ENCODE peak calls at places on chromosomes 12 and 14, in nine cellular contexts. N is heart right ventricle, P is cardiac fibroblast, R is body of pancreas, Z is cardiac muscle cell, D is choroid plexus epithelial cell, W is upper lobe of left lung, F is lower lobe of right lung, Q is thoracic aorta. V is an unnamed sample.

GRCh38 chr12:11729008-11729407 is 79.5 kb downstream of the ETV6 start:
- DNase-seq in N (no peak), P (no peak), R (peak; percentile 90), Z (no peak), D (no peak), W (no peak), F (no peak), Q (no peak), V (no peak)

GRCh38 chr12:93978553-93978952 is 169.8 kb upstream of the PLXNC1 start:
- DNase-seq in N (no peak), P (peak; percentile 87), R (no peak), Z (peak; percentile 92), D (peak; percentile 88), W (no peak), F (no peak), Q (no peak), V (peak; percentile 61)

GRCh38 chr12:45208604-45209487 is 7.0 kb upstream of the ANO6 start:
- DNase-seq in N (no peak), P (peak; percentile 83), R (no peak), Z (peak; percentile 61), D (peak; percentile 60), W (no peak), F (no peak), Q (no peak), V (no peak)

GRCh38 chr12:10717410-10717809 is 5.7 kb downstream of the YBX3 start:
- DNase-seq in N (no peak), P (no peak), R (no peak), Z (peak; percentile 40), D (peak; percentile 68), W (no peak), F (no peak), Q (no peak), V (no peak)

GRCh38 chr12:4116251-4117111 is 157.1 kb upstream of the CCND2 start:
- DNase-seq in N (peak; percentile 41), P (peak; percentile 64), R (no peak), Z (peak; percentile 77), D (peak; percentile 69), W (no peak), F (no peak), Q (no peak), V (peak; percentile 40)

GRCh38 chr12:27333311-27334009 is 824 bp downstream of the BMAL2 start:
- DNase-seq in N (no peak), P (peak; percentile 21), R (peak; percentile 16), Z (no peak), D (peak; percentile 8), W (peak; percentile 91), F (peak; percentile 72), Q (no peak), V (peak; percentile 67)

GRCh38 chr14:39368261-39368959 is 63.8 kb downstream of the FBXO33 start:
- DNase-seq in N (peak; percentile 48), P (peak; percentile 85), R (peak; percentile 57), Z (peak; percentile 84), D (peak; percentile 91), W (no peak), F (no peak), Q (no peak), V (peak; percentile 74)

GRCh38 chr14:74425525-74426201 is 347 bp downstream of the SYNDIG1L start:
- DNase-seq in N (peak; percentile 20), P (no peak), R (peak; percentile 47), Z (peak; percentile 18), D (no peak), W (peak; percentile 92), F (no peak), Q (no peak), V (no peak)

GRCh38 chr14:55373784-55374725 is 37.6 kb downstream of the ATG14 start:
- DNase-seq in N (no peak), P (peak; percentile 81), R (no peak), Z (peak; percentile 22), D (peak; percentile 68), W (no peak), F (no peak), Q (no peak), V (no peak)

GRCh38 chr14:89125216-89125615 is 291.8 kb downstream of the FOXN3 start:
- DNase-seq in N (no peak), P (peak; percentile 32), R (no peak), Z (no peak), D (no peak), W (no peak), F (no peak), Q (no peak), V (no peak)

GRCh38 chr12:53051058-53051880 is 1.4 kb downstream of the TNS2 start:
- DNase-seq in N (peak; percentile 75), P (peak; percentile 89), R (peak; percentile 55), Z (peak; percentile 77), D (peak; percentile 92), W (no peak), F (no peak), Q (no peak), V (peak; percentile 95)

GRCh38 chr12:53052419-53053222 is 2.8 kb downstream of the TNS2 start:
- DNase-seq in N (peak; percentile 94), P (peak; percentile 85), R (peak; percentile 91), Z (peak; percentile 92), D (peak; percentile 91), W (no peak), F (peak; percentile 85), Q (peak; percentile 70), V (peak; percentile 97)

GRCh38 chr12:53054112-53054878 is 4.4 kb downstream of the TNS2 start:
- DNase-seq in N (peak; percentile 92), P (peak; percentile 87), R (peak; percentile 98), Z (peak; percentile 94), D (peak; percentile 93), W (peak; percentile 96), F (peak; percentile 95), Q (peak; percentile 81), V (peak; percentile 98)

GRCh38 chr12:53051881-53052412 is 2.1 kb downstream of the TNS2 start:
- DNase-seq in N (no peak), P (no peak), R (peak; percentile 14), Z (peak; percentile 4), D (no peak), W (no peak), F (no peak), Q (no peak), V (peak; percentile 72)

DNA sequence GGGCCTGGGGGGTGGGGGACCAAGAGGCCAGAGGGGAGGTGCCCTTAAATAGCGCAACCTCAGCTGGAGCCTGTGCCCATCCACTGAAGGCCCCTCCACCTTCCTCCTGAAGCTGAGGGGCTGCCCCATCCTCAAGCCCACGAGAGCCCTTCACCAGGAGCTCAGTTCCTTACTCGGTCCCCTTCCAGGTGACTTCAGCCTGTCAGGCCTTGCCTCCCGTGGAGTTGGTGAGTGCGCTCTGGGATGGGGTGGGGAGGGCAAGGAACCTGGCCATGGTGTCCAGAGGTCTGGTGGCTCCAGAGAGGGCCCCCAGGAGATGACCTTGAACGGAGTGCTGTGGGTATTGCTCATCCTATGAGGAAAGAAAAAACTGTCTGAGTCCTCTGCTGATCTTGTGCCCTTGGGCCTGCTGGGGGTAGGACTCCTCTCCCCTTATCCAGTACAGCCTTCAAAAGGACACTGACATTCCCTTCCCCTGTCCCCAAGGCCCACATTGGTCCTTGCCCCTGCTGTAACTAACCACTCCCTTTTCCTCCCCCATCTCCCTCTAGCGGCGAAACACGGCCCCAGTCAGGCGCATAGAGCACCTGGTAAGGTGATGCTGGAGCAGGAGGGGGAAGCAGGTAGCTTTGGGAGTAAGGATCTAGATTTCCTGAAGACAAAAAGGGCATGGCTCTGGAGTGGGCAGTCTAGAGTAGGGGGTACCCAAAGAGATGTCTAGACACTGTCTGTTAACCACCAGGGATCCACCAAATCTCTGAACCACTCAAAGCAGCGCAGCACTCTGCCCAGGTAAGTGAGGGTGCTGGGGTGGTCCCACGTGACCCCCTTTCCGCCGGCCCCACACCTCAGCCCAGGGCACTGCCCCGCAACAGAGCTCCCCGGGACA is 3.6 kb downstream of the TNS2 start:
- DNase-seq in N (peak; percentile 76), P (peak; percentile 34), R (peak; percentile 86), Z (peak; percentile 37), D (peak; percentile 38), W (no peak), F (no peak), Q (no peak), V (peak; percentile 83)
- TF ChIP-seq CTCF in N (peak; percentile 64), P (peak; percentile 76), R (peak; percentile 83), Z (peak; percentile 76), D (peak; percentile 77), W (peak; percentile 70), F (peak; percentile 64), Q (peak; percentile 65), V (peak; percentile 80)

DNA sequence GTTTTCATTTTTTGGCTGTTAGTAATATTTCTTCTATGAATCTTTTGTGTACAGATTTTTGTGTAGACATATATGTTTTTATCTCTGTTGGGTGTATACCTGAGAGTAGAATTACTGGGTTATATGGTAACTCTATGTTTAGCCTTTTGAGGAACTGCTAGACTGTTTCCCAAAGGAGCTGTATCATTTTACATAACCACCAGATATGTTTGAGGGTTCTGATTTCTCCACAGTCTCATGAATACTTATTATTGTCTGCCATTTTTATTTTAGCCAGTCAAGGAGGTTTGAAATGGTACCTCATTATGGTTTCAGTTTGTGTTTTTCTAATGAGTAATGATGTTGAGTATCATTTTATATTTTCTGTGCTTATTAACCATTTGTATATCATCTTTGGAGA is 1.9 kb downstream of the PCNX4 start:
- DNase-seq in N (no peak), P (peak; percentile 29), R (no peak), Z (no peak), D (peak; percentile 39), W (no peak), F (no peak), Q (no peak), V (no peak)
- H3K4me3 ChIP-seq in N (no peak overlapping the region), P (peak overlapping the region; percentile 86), R (no peak overlapping the region), Z (peak overlapping the region; percentile 80), D (peak overlapping the region; percentile 82), W (no peak overlapping the region), F (peak overlapping the region; percentile 78), Q (peak overlapping the region; percentile 95), V (peak overlapping the region; percentile 58)

GRCh38 chr14:29548948-29549370 is 378.7 kb downstream of the PRKD1 start:
- DNase-seq in N (peak; percentile 15), P (peak; percentile 88), R (no peak), Z (peak; percentile 84), D (peak; percentile 90), W (no peak), F (no peak), Q (no peak), V (no peak)
- TF ChIP-seq CTCF in N (peak; percentile 67), P (peak; percentile 52), R (peak; percentile 62), Z (peak; percentile 53), D (peak; percentile 66), W (no peak), F (peak; percentile 58), Q (peak; percentile 80), V (peak; percentile 69)

GRCh38 chr14:75427126-75427481 is 718 bp upstream of the JDP2 start:
- DNase-seq in N (no peak), P (no peak), R (no peak), Z (no peak), D (no peak), W (peak; percentile 85), F (peak; percentile 67), Q (no peak), V (no peak)

GRCh38 chr14:75425443-75425842 is 2.4 kb upstream of the JDP2 start:
- DNase-seq in N (no peak), P (no peak), R (no peak), Z (no peak), D (no peak), W (no peak), F (no peak), Q (no peak), V (no peak)

GRCh38 chr14:75428230-75429104 is 645 bp downstream of the JDP2 start:
- DNase-seq in N (peak; percentile 45), P (peak; percentile 29), R (peak; percentile 63), Z (peak; percentile 44), D (peak; percentile 22), W (peak; percentile 89), F (peak; percentile 76), Q (no peak), V (peak; percentile 82)

GRCh38 chr14:75427482-75428229 is at the start of gene JDP2:
- DNase-seq in N (peak; percentile 96), P (peak; percentile 75), R (peak; percentile 92), Z (peak; percentile 92), D (peak; percentile 79), W (peak; percentile 98), F (peak; percentile 97), Q (peak; percentile 74), V (peak; percentile 98)

GRCh38 chr14:75426332-75427125 is 1.3 kb upstream of the JDP2 start:
- DNase-seq in N (no peak), P (no peak), R (no peak), Z (no peak), D (no peak), W (no peak), F (no peak), Q (no peak), V (no peak)
- H3K4me3 ChIP-seq in N (peak overlapping the region; percentile 69), P (no peak overlapping the region), R (no peak overlapping the region), Z (no peak overlapping the region), D (no peak overlapping the region), W (peak overlapping the region; percentile 64), F (peak overlapping the region; percentile 63), Q (peak overlapping the region; percentile 84), V (peak overlapping the region; percentile 78)